ENCODE peak calls at places on chromosomes 2 and 18, in four cellular contexts. T, A, X and R are unnamed samples. For H3K4me1, the result is how much of the 10 kb centered on the place peaks cover.

GRCh38 chr2:113187771-113188170 is 14.0 kb downstream of the PSD4 start:
- DNase-seq in A (no peak), T (no peak), X (no peak), R (no peak)

GRCh38 chr2:37119182-37119581 is 34.9 kb downstream of the GPATCH11 start:
- DNase-seq in A (peak), X (no peak), T (no peak), R (no peak)

GRCh38 chr18:74126684-74127482 is 20.8 kb downstream of the FBXO15 start:
- DNase-seq in T (no peak), X (no peak), A (no peak), R (no peak)

GRCh38 chr2:100632021-100632420 is 69.2 kb downstream of the PDCL3 start:
- DNase-seq in A (no peak), X (no peak), T (no peak), R (no peak)

GRCh38 chr2:85737481-85737880 is 16.3 kb upstream of the ATOH8 start:
- DNase-seq in T (peak), A (peak), X (no peak), R (peak)

GRCh38 chr18:30730915-30731314 is 311.6 kb downstream of the DSC3 start:
- DNase-seq in X (no peak), T (no peak), A (no peak), R (no peak)

GRCh38 chr18:45248240-45248903 is 366.9 kb upstream of the SLC14A2 start:
- DNase-seq in X (no peak), A (no peak), T (peak), R (no peak)

GRCh38 chr2:216819055-216819454 is 40.8 kb downstream of the TNP1 start:
- DNase-seq in T (no peak), A (no peak), X (no peak), R (no peak)

GRCh38 chr2:70006447-70006784 is 45.0 kb upstream of the ASPRV1 start:
- DNase-seq in T (no peak), A (no peak), X (no peak), R (no peak)

GRCh38 chr2:151388011-151388410 is 21.7 kb upstream of the RIF1 start:
- DNase-seq in A (no peak), X (no peak), T (no peak), R (no peak)

GRCh38 chr2:111665011-111665410 is 219.0 kb downstream of the ANAPC1 start:
- DNase-seq in X (no peak), A (no peak), T (no peak), R (no peak)

GRCh38 chr2:202632682-202633081 is 2.1 kb upstream of the FAM117B start:
- DNase-seq in T (no peak), A (no peak), X (peak), R (peak)

GRCh38 chr18:77461062-77461693 is 211.5 kb downstream of the GALR1 start:
- DNase-seq in A (no peak), X (no peak), T (no peak), R (no peak)

GRCh38 chr2:95232232-95232631 is 24.9 kb downstream of the ZNF892 start:
- DNase-seq in A (no peak), T (no peak), X (no peak), R (no peak)

GRCh38 chr2:6077585-6077984 is 385.4 kb downstream of the SOX11 start:
- DNase-seq in A (no peak), X (no peak), T (no peak), R (no peak)

GRCh38 chr2:101983486-101983885 is 8.3 kb upstream of the IL1R2 start:
- DNase-seq in T (no peak), A (no peak), X (no peak), R (no peak)

GRCh38 chr18:57753063-57753462 is 50.1 kb downstream of the ATP8B1 start:
- DNase-seq in T (no peak), A (no peak), X (no peak), R (no peak)

GRCh38 chr2:231227309-231228162 is 29.1 kb downstream of the ARMC9 start:
- DNase-seq in A (peak), T (peak), X (peak), R (peak)

GRCh38 chr18:35407871-35408481 is 30.8 kb upstream of the ZNF396 start:
- DNase-seq in T (no peak), A (peak), X (peak), R (peak)

GRCh38 chr2:143473206-143473605 is 344.0 kb downstream of the ARHGAP15 start:
- DNase-seq in T (no peak), A (no peak), X (no peak), R (no peak)

GRCh38 chr2:44934024-44934423 is 7.5 kb upstream of the SIX3 start:
- DNase-seq in T (peak), A (no peak), X (peak), R (no peak)

GRCh38 chr2:106983305-106983704 is 97.3 kb upstream of the ST6GAL2 start:
- DNase-seq in X (no peak), A (no peak), T (no peak), R (no peak)

GRCh38 chr2:240143801-240144648 is 3.6 kb upstream of the OTOS start:
- DNase-seq in X (peak), T (peak), A (peak), R (peak)

DNA sequence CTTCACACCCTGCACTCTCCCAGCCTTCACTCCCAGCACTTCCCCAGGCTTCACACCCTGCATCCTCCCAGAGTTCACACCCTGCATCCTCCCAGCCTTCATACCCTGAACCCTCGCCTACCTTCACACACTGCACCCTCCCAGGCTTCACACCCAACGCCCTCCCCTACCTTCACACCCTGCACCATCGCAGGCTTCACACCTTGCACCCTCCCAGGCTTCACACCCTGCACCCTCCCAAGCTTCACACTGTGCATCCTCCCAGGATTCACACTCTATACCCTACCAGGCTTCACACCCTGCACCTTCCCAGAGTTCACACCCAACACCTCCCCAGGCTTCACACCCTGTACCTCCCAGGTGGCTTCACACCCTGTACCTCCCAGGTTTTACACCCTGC is 448.7 kb upstream of the MYT1L start:
- DNase-seq in X (no peak), T (peak), A (no peak), R (no peak)
- H3K4me1 ChIP-seq in X (under half), T (under half), A (under half), R (under half)

DNA sequence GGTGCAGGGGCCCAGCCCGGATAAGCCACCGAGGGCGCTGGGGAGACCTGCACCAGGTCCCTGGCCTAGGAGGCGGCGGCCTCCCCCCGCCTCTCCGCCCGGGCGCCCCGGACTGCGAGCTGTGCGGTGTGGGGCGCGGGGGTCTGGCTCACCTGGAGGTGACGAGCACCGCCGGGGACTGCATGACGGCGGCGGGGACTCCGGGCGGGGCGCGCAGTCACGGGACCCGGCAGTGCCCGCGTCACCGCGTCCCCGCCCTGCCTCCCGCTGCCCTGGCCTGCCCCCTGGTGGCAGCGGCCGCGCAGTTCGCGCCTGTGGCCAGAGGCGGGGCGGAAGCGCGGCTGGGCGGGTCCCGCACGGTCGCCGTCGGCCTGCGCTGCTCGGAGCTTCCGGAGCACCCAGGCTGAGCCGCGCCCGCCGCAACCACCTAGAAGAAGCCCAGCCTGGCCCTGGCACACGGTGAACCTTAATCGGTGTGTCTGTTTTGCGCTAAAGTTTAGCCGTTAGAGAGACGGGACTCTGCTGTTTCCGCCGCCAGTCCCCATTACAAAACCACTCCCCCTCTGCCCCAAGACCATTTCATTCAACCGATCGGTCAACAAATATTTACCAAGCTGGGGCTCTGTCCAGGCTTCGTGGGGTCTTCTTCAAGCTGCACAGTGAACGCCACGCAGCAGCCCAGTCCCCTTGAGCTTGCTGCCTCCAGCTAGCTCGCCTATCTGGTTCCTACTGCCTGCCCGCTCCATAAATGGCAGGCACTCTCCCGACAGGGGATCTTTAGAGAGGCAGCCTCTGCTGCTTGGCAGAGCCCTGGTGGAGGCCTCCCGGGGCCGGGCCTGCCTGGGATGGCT is at the start of gene HS1BP3:
- DNase-seq in X (peak), A (peak), T (peak), R (peak)
- TF ChIP-seq EP300 in X (peak), A (no peak), T (no peak), R (no peak)

DNA sequence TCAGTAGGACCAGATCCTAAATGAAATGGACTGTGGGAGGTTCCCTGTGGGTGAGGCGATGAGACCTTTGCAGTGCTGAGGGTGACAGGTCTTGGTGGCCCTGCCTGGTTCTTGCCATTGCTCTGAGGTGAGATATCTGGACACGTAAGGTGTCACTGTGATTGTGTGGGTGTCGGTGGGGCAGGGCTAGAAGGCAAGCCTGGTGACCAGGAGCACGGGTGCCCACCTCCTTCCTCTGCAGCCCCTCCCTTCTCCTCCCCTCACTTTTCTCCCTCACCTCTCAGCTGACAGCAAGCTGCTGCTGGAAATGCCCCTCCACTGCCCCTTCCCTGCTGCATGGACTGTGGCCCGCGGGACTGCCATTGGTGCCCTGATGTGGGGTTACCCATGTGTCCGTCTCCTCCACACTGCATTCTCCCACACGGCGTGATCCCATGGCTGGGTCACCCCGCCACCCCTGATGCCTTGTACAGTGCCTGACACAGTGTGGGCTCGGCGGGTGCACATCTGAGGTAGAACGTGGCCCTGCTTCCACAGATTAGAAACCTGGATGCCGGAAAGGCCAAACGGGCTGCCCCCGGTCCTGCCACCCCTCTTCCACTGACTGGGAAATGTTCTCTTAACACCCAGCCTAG is 55.5 kb upstream of the FOSL2 start:
- DNase-seq in A (no peak), X (no peak), T (peak), R (no peak)
- H3K4me1 ChIP-seq in A (under half), X (under half), T (under half), R (under half)

GRCh38 chr2:47769318-47769717 is 13.6 kb upstream of the MSH6 start:
- DNase-seq in X (no peak), T (no peak), A (no peak), R (no peak)
- TF ChIP-seq EP300 in X (no peak), T (no peak), A (no peak), R (no peak)

DNA sequence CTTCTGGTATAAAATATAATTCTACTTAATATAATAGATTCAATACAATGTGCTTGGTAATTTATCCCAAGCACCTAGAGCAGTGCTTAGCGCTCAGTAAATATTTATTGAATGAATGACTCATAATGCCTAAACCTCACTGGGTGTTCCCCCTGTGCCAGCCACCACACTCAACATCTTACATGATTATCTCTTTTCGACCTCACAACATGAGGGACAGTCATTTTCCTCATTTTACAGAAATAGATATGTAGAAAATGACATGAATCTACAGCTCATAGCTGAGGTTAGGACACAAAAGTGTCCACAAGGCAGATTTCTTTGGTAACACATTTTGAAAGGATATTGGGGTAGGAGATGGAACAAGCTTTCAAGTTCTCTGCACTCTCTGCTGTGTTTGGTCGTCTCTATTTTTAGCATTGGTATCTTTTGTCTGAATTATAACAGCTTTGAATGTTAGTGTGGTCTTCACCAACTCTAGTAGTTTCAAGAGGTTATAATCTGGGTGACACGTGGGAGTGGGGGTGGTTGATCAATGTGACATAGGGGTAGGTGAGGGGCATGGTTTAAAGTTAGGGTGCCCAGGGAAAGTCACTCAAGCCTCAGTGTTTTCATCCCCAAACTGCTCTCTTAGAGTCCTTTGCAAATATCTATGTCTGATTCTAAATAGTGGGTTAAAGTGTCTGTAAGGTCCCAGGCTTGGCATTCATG is 9.8 kb downstream of the MYOM1 start:
- DNase-seq in T (no peak), X (no peak), A (peak), R (no peak)
- H3K4me1 ChIP-seq in T (under half), X (under half), A (under half), R (under half)

GRCh38 chr18:52465391-52465790 is 125.4 kb downstream of the DCC start:
- DNase-seq in T (no peak), A (no peak), X (no peak), R (no peak)

GRCh38 chr18:52459890-52460289 is 119.9 kb downstream of the DCC start:
- DNase-seq in X (no peak), A (no peak), T (no peak), R (no peak)

DNA sequence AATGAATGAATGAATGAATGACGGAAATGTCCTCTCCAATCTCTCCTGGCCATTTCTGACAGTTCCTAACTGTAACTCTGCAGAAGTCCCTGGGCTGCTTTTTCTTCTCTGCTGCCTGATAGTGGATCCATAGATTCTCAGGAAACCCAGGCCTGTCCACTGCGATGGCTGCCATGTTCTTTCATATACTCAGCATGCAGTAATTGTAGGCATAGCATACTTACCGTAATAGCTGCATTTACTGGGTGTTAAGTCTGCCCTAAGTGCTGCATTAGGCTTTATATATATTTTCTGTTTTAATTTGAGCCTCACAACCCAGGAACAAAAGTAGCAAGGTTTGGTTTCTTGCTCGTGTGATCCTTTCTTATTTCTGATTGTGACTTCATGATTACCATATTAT is 122.9 kb downstream of the DCC start:
- DNase-seq in T (no peak), X (no peak), A (no peak), R (no peak)
- TF ChIP-seq EP300 in T (no peak), X (no peak), A (no peak), R (no peak)

DNA sequence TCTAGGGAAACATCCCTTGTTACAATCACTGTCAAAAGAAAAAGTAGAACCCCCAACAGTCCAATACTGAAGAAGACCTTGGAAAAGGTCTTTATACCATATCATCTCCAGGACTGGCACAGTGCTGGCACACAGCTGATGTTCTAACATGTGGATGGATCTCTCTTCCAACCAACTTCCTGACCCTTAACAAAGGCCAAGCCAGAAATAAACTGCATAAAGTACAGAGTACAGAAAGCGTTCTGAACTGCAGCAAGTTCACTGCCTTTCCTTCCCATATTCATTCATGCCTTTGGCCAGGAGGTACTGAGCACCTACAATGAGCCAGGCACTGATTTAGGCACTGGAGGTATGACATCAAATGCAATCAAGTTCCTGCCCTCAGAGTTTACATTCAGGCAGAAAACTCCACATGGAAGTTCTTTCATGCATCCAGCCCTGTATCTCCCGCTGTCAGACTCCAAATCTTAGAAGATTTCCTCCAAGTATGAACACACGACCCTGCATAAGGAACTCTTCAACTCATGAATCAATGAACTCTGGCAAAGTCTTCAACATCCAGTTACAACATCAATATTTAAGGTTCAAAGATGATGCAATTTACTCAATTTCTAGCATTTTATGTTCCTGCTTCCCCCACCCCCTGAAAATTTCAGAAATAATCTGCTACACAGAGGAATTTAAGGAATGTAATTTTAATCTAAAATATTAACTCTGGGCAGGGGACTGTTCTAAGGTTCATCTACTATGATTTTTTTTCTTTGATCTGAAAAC is 33.8 kb downstream of the ACVR1 start:
- DNase-seq in X (no peak), T (no peak), A (no peak), R (no peak)
- H3K4me1 ChIP-seq in X (under half), T (under half), A (under half), R (under half)

DNA sequence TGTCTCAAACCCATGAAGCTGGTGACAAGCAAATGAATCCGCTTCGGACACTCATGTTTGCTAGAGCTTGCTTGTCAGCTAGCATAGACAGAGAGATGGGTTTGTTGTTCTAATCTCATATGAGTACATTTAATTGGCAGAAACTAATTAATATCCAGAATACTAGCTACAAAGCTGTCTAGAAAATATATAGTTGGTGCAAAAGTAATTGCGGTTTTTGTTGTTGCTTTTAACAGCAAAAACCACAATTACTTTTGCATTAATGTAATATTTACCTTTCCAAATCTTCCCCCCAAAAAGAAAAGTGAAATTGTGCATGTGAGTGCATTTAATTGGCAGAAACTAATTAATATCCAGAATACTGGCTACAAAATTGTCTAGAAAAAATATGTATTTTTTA is 1115.2 kb downstream of the TDRD15 start:
- DNase-seq in T (no peak), A (no peak), X (no peak), R (no peak)
- TF ChIP-seq EP300 in T (no peak), A (no peak), X (no peak), R (no peak)

DNA sequence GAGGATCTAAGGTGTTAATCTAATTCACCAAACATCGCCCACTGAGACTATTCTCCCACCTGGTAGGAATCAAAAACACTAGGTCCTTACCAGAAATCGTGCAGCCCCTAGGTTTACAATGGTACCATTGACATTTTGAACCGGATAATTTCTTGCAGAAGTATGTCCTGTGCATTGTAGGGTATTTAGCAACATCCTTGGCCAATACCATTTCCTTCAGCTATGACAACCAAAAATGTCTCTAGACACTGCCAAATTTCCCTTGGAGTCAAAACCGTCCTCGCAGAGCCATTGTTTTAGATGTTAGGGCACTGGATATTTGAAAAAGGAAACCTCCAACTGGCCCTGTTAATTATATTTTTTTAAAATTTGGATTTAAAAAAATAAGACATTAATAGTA is 3.8 kb downstream of the VPS54 start:
- DNase-seq in A (no peak), X (no peak), T (no peak), R (no peak)
- H3K4me1 ChIP-seq in A (under half), X (under half), T (under half), R (under half)